ENCODE peak calls at places on chromosomes 3 and 15, in ten cellular contexts. One of them, this sample, is unnamed.

GRCh38 chr15:78146437-78147154 is 2.6 kb upstream of the IDH3A start:
- DNase-seq in uterus: no peak
- DNase-seq in mesothelial cell of epicardium: no peak
- DNase-seq in retinal pigment epithelial cell: no peak
- DNase-seq in H1: no peak
- DNase-seq in neural progenitor cell: no peak
- DNase-seq in A549: no peak
- DNase-seq in RWPE1: no peak
- DNase-seq in progenitor cell of endocrine pancreas: no peak
- DNase-seq in Calu3: no peak
- DNase-seq in this sample: no peak

GRCh38 chr3:52210550-52211046 is 12.6 kb downstream of the ALAS1 start:
- DNase-seq in progenitor cell of endocrine pancreas: no peak
- DNase-seq in mesothelial cell of epicardium: no peak
- DNase-seq in neural progenitor cell: no peak
- DNase-seq in uterus: no peak
- DNase-seq in RWPE1: no peak
- DNase-seq in retinal pigment epithelial cell: no peak
- DNase-seq in A549: peak
- DNase-seq in Calu3: no peak
- DNase-seq in H1: no peak
- DNase-seq in this sample: no peak

GRCh38 chr3:60912142-60912541 is 339.1 kb downstream of the FHIT start:
- DNase-seq in progenitor cell of endocrine pancreas: no peak
- DNase-seq in uterus: no peak
- DNase-seq in neural progenitor cell: no peak
- DNase-seq in H1: no peak
- DNase-seq in mesothelial cell of epicardium: no peak
- DNase-seq in retinal pigment epithelial cell: no peak
- DNase-seq in Calu3: no peak
- DNase-seq in RWPE1: no peak
- DNase-seq in A549: peak
- DNase-seq in this sample: no peak

GRCh38 chr3:32220006-32220405 is 18.5 kb upstream of the CMTM8 start:
- DNase-seq in uterus: no peak
- DNase-seq in H1: no peak
- DNase-seq in retinal pigment epithelial cell: no peak
- DNase-seq in A549: no peak
- DNase-seq in progenitor cell of endocrine pancreas: no peak
- DNase-seq in RWPE1: no peak
- DNase-seq in mesothelial cell of epicardium: no peak
- DNase-seq in neural progenitor cell: no peak
- DNase-seq in Calu3: no peak
- DNase-seq in this sample: no peak

GRCh38 chr3:76405196-76405595 is 619.8 kb upstream of the ZNF717 start:
- DNase-seq in progenitor cell of endocrine pancreas: no peak
- DNase-seq in H1: no peak
- DNase-seq in neural progenitor cell: no peak
- DNase-seq in A549: no peak
- DNase-seq in mesothelial cell of epicardium: no peak
- DNase-seq in retinal pigment epithelial cell: no peak
- DNase-seq in uterus: no peak
- DNase-seq in Calu3: no peak
- DNase-seq in RWPE1: no peak
- DNase-seq in this sample: no peak

GRCh38 chr15:45180648-45181436 is 6.9 kb downstream of the SHF start:
- DNase-seq in neural progenitor cell: no peak
- DNase-seq in Calu3: no peak
- DNase-seq in progenitor cell of endocrine pancreas: no peak
- DNase-seq in RWPE1: no peak
- DNase-seq in uterus: no peak
- DNase-seq in H1: no peak
- DNase-seq in A549: no peak
- DNase-seq in mesothelial cell of epicardium: no peak
- DNase-seq in retinal pigment epithelial cell: no peak
- DNase-seq in this sample: no peak

GRCh38 chr3:42802876-42803799 is 1.2 kb downstream of the HIGD1A start:
- DNase-seq in RWPE1: peak
- DNase-seq in H1: no peak
- DNase-seq in neural progenitor cell: peak
- DNase-seq in retinal pigment epithelial cell: no peak
- DNase-seq in mesothelial cell of epicardium: no peak
- DNase-seq in uterus: no peak
- DNase-seq in Calu3: no peak
- DNase-seq in A549: no peak
- DNase-seq in progenitor cell of endocrine pancreas: no peak
- DNase-seq in this sample: peak

GRCh38 chr15:59105839-59106238 is 893 bp downstream of the CCNB2 start:
- DNase-seq in progenitor cell of endocrine pancreas: no peak
- DNase-seq in uterus: no peak
- DNase-seq in H1: no peak
- DNase-seq in RWPE1: peak
- DNase-seq in retinal pigment epithelial cell: no peak
- DNase-seq in A549: peak
- DNase-seq in Calu3: no peak
- DNase-seq in mesothelial cell of epicardium: no peak
- DNase-seq in neural progenitor cell: no peak
- DNase-seq in this sample: no peak

GRCh38 chr15:35827156-35827555 is 281.2 kb upstream of the DPH6 start:
- DNase-seq in Calu3: no peak
- DNase-seq in retinal pigment epithelial cell: no peak
- DNase-seq in uterus: no peak
- DNase-seq in mesothelial cell of epicardium: no peak
- DNase-seq in neural progenitor cell: no peak
- DNase-seq in A549: no peak
- DNase-seq in RWPE1: no peak
- DNase-seq in H1: no peak
- DNase-seq in progenitor cell of endocrine pancreas: no peak
- DNase-seq in this sample: no peak

GRCh38 chr3:96657710-96658109 is 156.7 kb upstream of the EPHA6 start:
- DNase-seq in uterus: no peak
- DNase-seq in mesothelial cell of epicardium: no peak
- DNase-seq in progenitor cell of endocrine pancreas: no peak
- DNase-seq in neural progenitor cell: no peak
- DNase-seq in H1: peak
- DNase-seq in retinal pigment epithelial cell: no peak
- DNase-seq in RWPE1: no peak
- DNase-seq in A549: no peak
- DNase-seq in Calu3: no peak
- DNase-seq in this sample: no peak

DNA sequence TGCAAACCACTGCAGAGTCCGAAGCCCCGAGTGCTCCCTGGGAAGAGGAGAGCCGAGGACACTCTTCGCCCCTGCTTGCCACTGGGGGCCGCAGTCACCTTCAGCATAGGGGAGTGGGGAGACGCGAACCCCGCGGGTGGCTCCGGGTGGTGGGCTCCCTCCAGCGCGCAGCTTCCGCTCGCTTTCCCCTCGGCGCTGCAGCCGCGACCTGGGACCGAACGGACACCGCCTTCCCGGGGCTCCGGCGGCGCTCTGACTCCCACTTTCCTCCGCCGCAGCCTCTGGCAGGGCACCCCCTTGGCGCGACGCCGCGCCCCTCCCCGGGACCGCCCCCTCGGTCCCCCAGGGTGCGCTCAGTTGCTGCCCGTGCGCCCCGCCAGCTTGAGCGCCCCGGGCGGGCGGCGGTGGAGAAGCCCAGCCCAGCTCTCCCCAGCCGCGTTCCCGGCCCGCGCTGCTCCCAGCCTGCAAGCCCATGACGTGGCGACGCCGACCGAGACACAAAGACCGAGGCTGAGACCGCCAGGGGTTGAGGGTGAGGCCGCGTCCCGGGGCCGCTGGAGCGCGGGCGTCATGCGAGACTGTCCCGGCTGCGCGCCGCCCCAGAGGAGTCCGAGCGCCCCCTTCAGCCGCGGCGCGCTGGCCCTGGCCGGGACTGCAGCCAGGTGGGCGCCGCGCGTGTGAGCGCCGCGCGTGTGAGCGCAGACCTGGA is at the start of gene MINAR1:
- DNase-seq in A549: peak
- DNase-seq in mesothelial cell of epicardium: peak
- DNase-seq in RWPE1: peak
- DNase-seq in Calu3: peak
- DNase-seq in retinal pigment epithelial cell: peak
- DNase-seq in H1: no peak
- DNase-seq in progenitor cell of endocrine pancreas: peak
- DNase-seq in uterus: no peak
- DNase-seq in neural progenitor cell: peak
- DNase-seq in this sample: peak
- TF ChIP-seq CTCF in A549: peak
- TF ChIP-seq CTCF in mesothelial cell of epicardium: peak
- TF ChIP-seq CTCF in RWPE1: no peak
- TF ChIP-seq CTCF in Calu3: no peak
- TF ChIP-seq CTCF in retinal pigment epithelial cell: peak
- TF ChIP-seq CTCF in H1: peak
- TF ChIP-seq CTCF in progenitor cell of endocrine pancreas: peak
- TF ChIP-seq CTCF in uterus: no peak
- TF ChIP-seq CTCF in neural progenitor cell: peak
- TF ChIP-seq CTCF in this sample: no peak

GRCh38 chr3:14123308-14124222 is 1.1 kb downstream of the CHCHD4 start:
- DNase-seq in mesothelial cell of epicardium: no peak
- DNase-seq in RWPE1: no peak
- DNase-seq in retinal pigment epithelial cell: no peak
- DNase-seq in A549: no peak
- DNase-seq in H1: no peak
- DNase-seq in neural progenitor cell: peak
- DNase-seq in progenitor cell of endocrine pancreas: no peak
- DNase-seq in Calu3: no peak
- DNase-seq in uterus: no peak
- DNase-seq in this sample: no peak
- TF ChIP-seq CTCF in mesothelial cell of epicardium: no peak
- TF ChIP-seq CTCF in RWPE1: no peak
- TF ChIP-seq CTCF in retinal pigment epithelial cell: no peak
- TF ChIP-seq CTCF in A549: no peak
- TF ChIP-seq CTCF in H1: no peak
- TF ChIP-seq CTCF in neural progenitor cell: no peak
- TF ChIP-seq CTCF in progenitor cell of endocrine pancreas: no peak
- TF ChIP-seq CTCF in Calu3: no peak
- TF ChIP-seq CTCF in uterus: no peak
- TF ChIP-seq CTCF in this sample: no peak

DNA sequence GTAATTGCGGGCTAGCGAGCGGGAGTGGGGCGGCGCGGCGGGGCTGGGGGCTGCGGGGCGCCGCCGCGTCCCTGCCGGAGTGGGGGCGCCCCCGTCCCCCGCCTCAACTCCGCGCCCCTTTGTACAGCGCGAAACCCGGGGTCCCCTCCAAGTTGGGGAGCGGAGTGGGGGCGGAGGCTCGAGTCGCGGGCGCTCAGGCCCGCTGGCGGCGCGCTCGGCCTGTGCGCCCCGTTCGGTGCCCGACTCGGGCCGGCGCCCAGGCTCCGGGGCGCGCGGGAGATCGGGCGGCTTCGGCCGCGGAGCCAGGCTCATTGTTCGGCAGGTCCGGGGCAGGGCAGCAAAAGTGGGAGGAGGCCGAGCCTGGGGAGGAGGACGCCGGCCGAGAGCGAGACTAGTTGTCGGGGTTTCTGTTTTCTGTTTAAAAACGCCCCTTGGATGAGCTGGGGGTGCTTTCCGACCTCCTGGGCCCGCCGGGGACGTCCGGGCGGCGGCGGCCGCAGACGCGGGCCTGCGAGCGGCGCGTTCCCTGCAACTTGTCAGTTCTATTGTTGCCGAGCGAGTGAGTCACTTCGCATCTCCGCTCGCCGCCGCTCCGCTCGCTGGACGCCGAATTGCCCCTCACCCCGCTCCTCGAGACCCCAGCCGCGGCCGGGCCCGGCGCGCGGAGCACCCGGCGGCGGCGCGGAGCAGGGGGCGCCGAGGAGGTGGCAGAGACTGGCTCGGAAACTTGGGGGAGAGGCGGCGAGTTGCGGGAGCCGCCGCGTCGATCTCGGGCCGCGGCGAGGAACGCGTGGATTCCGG is 663 bp downstream of the TCF12 start:
- DNase-seq in RWPE1: peak
- DNase-seq in progenitor cell of endocrine pancreas: peak
- DNase-seq in neural progenitor cell: peak
- DNase-seq in mesothelial cell of epicardium: peak
- DNase-seq in H1: no peak
- DNase-seq in retinal pigment epithelial cell: no peak
- DNase-seq in Calu3: peak
- DNase-seq in uterus: peak
- DNase-seq in A549: peak
- DNase-seq in this sample: peak
- TF ChIP-seq CTCF in RWPE1: no peak
- TF ChIP-seq CTCF in progenitor cell of endocrine pancreas: no peak
- TF ChIP-seq CTCF in neural progenitor cell: no peak
- TF ChIP-seq CTCF in mesothelial cell of epicardium: no peak
- TF ChIP-seq CTCF in H1: no peak
- TF ChIP-seq CTCF in retinal pigment epithelial cell: no peak
- TF ChIP-seq CTCF in Calu3: no peak
- TF ChIP-seq CTCF in uterus: no peak
- TF ChIP-seq CTCF in A549: no peak
- TF ChIP-seq CTCF in this sample: no peak

GRCh38 chr3:181935915-181936314 is 224.2 kb downstream of the SOX2 start:
- DNase-seq in mesothelial cell of epicardium: no peak
- DNase-seq in H1: no peak
- DNase-seq in progenitor cell of endocrine pancreas: no peak
- DNase-seq in RWPE1: no peak
- DNase-seq in retinal pigment epithelial cell: no peak
- DNase-seq in uterus: no peak
- DNase-seq in A549: no peak
- DNase-seq in Calu3: no peak
- DNase-seq in neural progenitor cell: no peak
- DNase-seq in this sample: no peak
- TF ChIP-seq CTCF in mesothelial cell of epicardium: no peak
- TF ChIP-seq CTCF in H1: no peak
- TF ChIP-seq CTCF in progenitor cell of endocrine pancreas: no peak
- TF ChIP-seq CTCF in RWPE1: no peak
- TF ChIP-seq CTCF in retinal pigment epithelial cell: no peak
- TF ChIP-seq CTCF in uterus: no peak
- TF ChIP-seq CTCF in A549: no peak
- TF ChIP-seq CTCF in Calu3: no peak
- TF ChIP-seq CTCF in neural progenitor cell: no peak
- TF ChIP-seq CTCF in this sample: no peak